ENCODE peak calls at places on chromosomes 3 and 15, in seven cellular contexts. R is GM20000, T is A549, Z is pancreas, B is astrocyte of the cerebellum, F is foreskin fibroblast, D is right atrium auricular region. C is an unnamed sample.

GRCh38 chr3:25594007-25594502 is 70.7 kb downstream of the TOP2B start:
- DNase-seq in Z (no peak), R (no peak), F (peak; percentile 84), B (peak; percentile 70), D (peak; percentile 58), T (no peak), C (no peak)

GRCh38 chr3:27311400-27311799 is 57.8 kb downstream of the NEK10 start:
- DNase-seq in B (peak; percentile 80), T (peak; percentile 60), D (no peak), Z (no peak), F (peak; percentile 96), R (no peak), C (no peak)

GRCh38 chr3:58603606-58604005 is 26.4 kb upstream of the FAM107A start:
- DNase-seq in D (no peak), B (no peak), F (no peak), T (no peak), R (no peak), Z (no peak), C (no peak)

GRCh38 chr3:119815716-119816115 is 33.8 kb downstream of the NR1I2 start:
- DNase-seq in R (no peak), F (no peak), B (no peak), Z (no peak), T (no peak), D (no peak), C (no peak)

GRCh38 chr15:52379395-52380111 is 83.9 kb upstream of the MYO5C start:
- DNase-seq in T (no peak), R (peak; percentile 68), Z (no peak), D (no peak), B (no peak), F (no peak), C (no peak)

GRCh38 chr3:9068044-9068443 is 104.8 kb upstream of the RAD18 start:
- DNase-seq in R (no peak), Z (no peak), F (no peak), T (no peak), B (no peak), D (no peak), C (no peak)

GRCh38 chr3:170941551-170941950 is 33.1 kb upstream of the EIF5A2 start:
- DNase-seq in Z (no peak), D (no peak), R (no peak), B (no peak), F (no peak), T (no peak), C (no peak)

GRCh38 chr3:78970656-78971055 is 797.1 kb downstream of the ROBO1 start:
- DNase-seq in R (no peak), T (no peak), Z (no peak), B (no peak), D (no peak), F (no peak), C (no peak)

GRCh38 chr15:41621200-41622193 is 38.7 kb upstream of the MGA start:
- DNase-seq in D (peak; percentile 78), Z (peak; percentile 81), F (peak; percentile 89), T (peak; percentile 89), R (peak; percentile 85), B (peak; percentile 75), C (peak; percentile 65)

GRCh38 chr3:21062724-21063436 is 688.1 kb downstream of the ZNF385D start:
- DNase-seq in R (no peak), B (no peak), F (peak; percentile 50), Z (no peak), T (no peak), D (no peak), C (no peak)

GRCh38 chr15:50265620-50266019 is at the start of gene HDC:
- DNase-seq in D (no peak), Z (no peak), F (no peak), R (no peak), B (no peak), T (no peak), C (no peak)

DNA sequence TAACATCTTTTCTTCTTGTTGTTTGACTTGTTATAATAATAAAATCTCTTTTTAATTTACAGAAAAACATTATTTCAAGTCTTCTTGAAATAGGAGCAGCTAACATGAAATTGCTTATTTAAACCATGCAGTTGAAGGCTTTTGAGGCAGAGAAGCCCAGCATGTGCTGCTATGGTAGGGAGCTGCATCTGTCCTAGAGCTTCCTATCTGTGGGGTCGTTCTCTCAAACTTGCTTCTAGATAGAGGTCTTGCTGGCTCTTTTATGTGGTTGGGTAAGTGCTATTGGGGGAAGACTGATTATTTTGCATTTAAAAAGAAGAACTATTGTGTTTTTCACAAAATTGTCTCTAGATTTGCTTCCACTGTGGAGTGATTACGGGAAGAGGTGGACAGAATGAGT is 98.6 kb downstream of the CHST2 start:
- DNase-seq in R (no peak), Z (no peak), B (no peak), D (no peak), F (no peak), T (no peak), C (no peak)
- TF ChIP-seq CTCF in R (no peak), Z (no peak), B (no peak), D (no peak), F (no peak), T (no peak), C (no peak)

GRCh38 chr3:24492971-24493551 is 1.6 kb downstream of the THRB start:
- DNase-seq in T (no peak), F (peak; percentile 24), D (no peak), R (no peak), B (no peak), Z (no peak), C (no peak)

GRCh38 chr3:24493951-24494615 is 567 bp downstream of the THRB start:
- DNase-seq in T (peak; percentile 55), D (peak; percentile 91), F (peak; percentile 66), B (no peak), R (no peak), Z (peak; percentile 63), C (no peak)

GRCh38 chr3:24496529-24497482 is 2.2 kb upstream of the THRB start:
- DNase-seq in D (peak; percentile 90), F (peak; percentile 73), R (peak; percentile 28), Z (peak; percentile 87), B (peak; percentile 92), T (peak; percentile 81), C (no peak)

GRCh38 chr3:24494616-24495333 is at the start of gene THRB:
- DNase-seq in T (peak; percentile 68), R (peak; percentile 59), F (peak; percentile 83), D (peak; percentile 76), B (no peak), Z (peak; percentile 76), C (no peak)

DNA sequence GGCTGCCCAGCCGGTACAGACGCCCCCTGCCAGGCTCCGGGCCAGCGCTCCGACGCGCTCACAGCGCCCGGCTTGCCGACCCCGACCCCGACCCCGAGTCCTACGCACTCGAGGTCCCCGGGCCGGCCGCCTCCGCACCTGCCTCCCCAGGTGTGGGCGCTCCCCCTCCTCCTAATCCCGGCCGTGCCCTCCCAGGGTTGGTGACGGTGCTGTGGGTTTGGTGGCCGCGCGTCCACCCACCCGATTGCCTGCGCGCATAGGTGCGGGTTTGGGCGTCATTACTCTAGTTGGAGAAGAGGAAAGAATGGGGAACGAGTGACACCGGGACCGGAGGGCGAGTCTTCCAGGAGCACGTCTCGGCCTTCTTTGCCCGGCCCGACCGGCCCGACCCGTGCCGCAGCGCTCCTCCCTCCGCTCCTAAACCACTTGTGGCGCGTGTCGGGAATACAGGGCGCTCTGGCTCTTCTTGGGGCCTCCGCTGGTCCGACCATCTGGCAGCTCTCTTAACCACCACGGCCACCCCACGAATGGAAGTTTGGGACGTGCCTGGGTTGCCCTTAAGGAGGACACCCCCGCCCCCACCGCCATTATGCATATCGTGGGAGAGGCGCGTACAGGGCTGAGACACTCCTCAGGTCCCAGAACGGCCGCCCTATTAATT is 814 bp upstream of the THRB start:
- DNase-seq in T (peak; percentile 70), D (peak; percentile 69), F (peak; percentile 61), R (peak; percentile 21), B (no peak), Z (peak; percentile 67), C (no peak)
- TF ChIP-seq CTCF in T (no peak), D (no peak), F (peak; percentile 1), R (no peak), B (no peak), Z (no peak), C (no peak)

GRCh38 chr3:100953103-100953502 is 40.1 kb downstream of the ABI3BP start:
- DNase-seq in Z (no peak), B (no peak), D (no peak), T (no peak), F (no peak), R (no peak), C (no peak)
- TF ChIP-seq CTCF in Z (no peak), B (no peak), D (no peak), T (no peak), F (no peak), R (no peak), C (no peak)

GRCh38 chr3:123584988-123585937 is at the start of gene HACD2:
- DNase-seq in T (peak; percentile 82), Z (peak; percentile 96), D (peak; percentile 96), B (peak; percentile 95), F (peak; percentile 99), R (peak; percentile 95), C (peak; percentile 95)

GRCh38 chr3:123582315-123582714 is 2.5 kb downstream of the HACD2 start:
- DNase-seq in D (no peak), F (no peak), R (no peak), B (no peak), T (no peak), Z (no peak), C (no peak)

GRCh38 chr3:123586131-123586530 is 1.3 kb upstream of the HACD2 start:
- DNase-seq in T (peak; percentile 38), R (no peak), D (no peak), Z (peak; percentile 14), F (peak; percentile 71), B (no peak), C (no peak)

GRCh38 chr3:123583563-123583962 is 1.3 kb downstream of the HACD2 start:
- DNase-seq in T (no peak), F (no peak), D (no peak), Z (no peak), R (no peak), B (no peak), C (no peak)

DNA sequence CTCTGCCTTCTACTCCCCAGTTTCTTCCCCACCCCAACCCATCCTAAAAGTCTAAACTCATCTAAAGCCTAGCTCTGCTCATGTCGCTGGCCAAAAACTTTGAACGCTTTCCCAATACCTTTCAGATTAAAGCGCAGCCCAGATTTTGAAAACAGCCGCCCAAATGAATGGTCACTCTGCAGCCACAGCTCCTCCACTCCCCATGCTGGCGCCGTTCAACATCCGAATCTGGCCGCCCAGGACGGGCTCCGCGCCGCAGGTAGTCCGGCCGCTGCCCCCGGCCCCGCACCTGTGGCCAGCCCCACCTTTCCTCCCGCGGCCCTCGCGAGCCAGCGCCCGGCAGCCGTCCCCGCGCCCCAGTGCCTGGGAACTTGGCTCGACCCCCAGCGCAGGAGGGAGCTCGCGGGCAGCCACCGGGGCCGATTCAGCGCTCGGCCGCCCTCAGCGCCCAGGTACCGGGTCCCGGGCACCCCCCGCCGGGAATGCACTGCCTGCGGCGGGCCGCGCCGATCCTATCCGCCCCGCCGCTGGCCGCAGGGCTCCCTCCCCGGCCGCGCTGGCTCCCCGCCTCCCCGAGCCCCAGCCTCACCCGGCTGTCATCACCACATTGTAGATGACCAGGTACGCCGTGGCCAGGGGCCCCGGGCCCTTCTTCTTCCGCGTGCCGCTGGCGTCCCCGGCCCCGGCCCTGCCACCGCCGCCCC is 417 bp downstream of the HACD2 start:
- DNase-seq in D (no peak), B (no peak), F (peak; percentile 60), R (peak; percentile 61), T (peak; percentile 23), Z (peak; percentile 64), C (no peak)
- TF ChIP-seq CTCF in D (peak; percentile 40), B (no peak), F (no peak), R (no peak), T (no peak), Z (no peak), C (no peak)

C was measured in natural killer cell.